ENCODE peak calls at places on chromosomes 11 and 22, in seven cellular contexts. F, I, N, Q, E, L and O are unnamed samples.

GRCh38 chr11:8328231-8328794 is 64.6 kb upstream of the LMO1 start:
- DNase-seq in N (no peak), F (no peak), L (no peak), Q (no peak), E (no peak), I (no peak), O (no peak)

GRCh38 chr22:25334091-25334490 is 114.7 kb downstream of the CRYBB2 start:
- DNase-seq in N (no peak), L (peak), E (peak), I (peak), Q (peak), F (peak), O (peak)

GRCh38 chr11:134574947-134575346 is 162.9 kb upstream of the B3GAT1 start:
- DNase-seq in Q (no peak), L (no peak), I (no peak), F (no peak), E (no peak), N (no peak), O (no peak)

GRCh38 chr11:86638673-86639072 is 33.7 kb downstream of the ME3 start:
- DNase-seq in N (no peak), L (no peak), E (no peak), I (no peak), Q (no peak), F (no peak), O (no peak)

GRCh38 chr22:31969789-31970489 is 25.6 kb downstream of the YWHAH start:
- DNase-seq in N (no peak), Q (peak), F (peak), L (peak), I (peak), E (peak), O (peak)

GRCh38 chr11:67367836-67368227 is 5.6 kb downstream of the CLCF1 start:
- DNase-seq in L (no peak), I (no peak), F (no peak), Q (no peak), E (no peak), N (no peak), O (no peak)

GRCh38 chr11:124834526-124835190 is 30.6 kb upstream of the ROBO3 start:
- DNase-seq in N (no peak), F (no peak), E (no peak), Q (no peak), I (no peak), L (no peak), O (no peak)

GRCh38 chr11:68081691-68082090 is 39.5 kb downstream of the CHKA start:
- DNase-seq in F (no peak), Q (no peak), E (no peak), N (no peak), I (no peak), L (no peak), O (no peak)

GRCh38 chr11:96122601-96123044 is 198.7 kb upstream of the MTMR2 start:
- DNase-seq in N (no peak), F (no peak), E (no peak), I (no peak), Q (no peak), L (no peak), O (no peak)

GRCh38 chr11:77267910-77268309 is 33.6 kb downstream of the GDPD4 start:
- DNase-seq in N (no peak), L (no peak), I (no peak), F (no peak), Q (no peak), E (no peak), O (no peak)

GRCh38 chr11:47917643-47918369 is 62.6 kb upstream of the PTPRJ start:
- DNase-seq in L (peak), I (peak), N (peak), F (peak), E (no peak), Q (peak), O (peak)

GRCh38 chr22:31626427-31627150 is 35.4 kb downstream of the PISD start:
- DNase-seq in L (no peak), E (no peak), Q (peak), I (no peak), F (no peak), N (no peak), O (no peak)

DNA sequence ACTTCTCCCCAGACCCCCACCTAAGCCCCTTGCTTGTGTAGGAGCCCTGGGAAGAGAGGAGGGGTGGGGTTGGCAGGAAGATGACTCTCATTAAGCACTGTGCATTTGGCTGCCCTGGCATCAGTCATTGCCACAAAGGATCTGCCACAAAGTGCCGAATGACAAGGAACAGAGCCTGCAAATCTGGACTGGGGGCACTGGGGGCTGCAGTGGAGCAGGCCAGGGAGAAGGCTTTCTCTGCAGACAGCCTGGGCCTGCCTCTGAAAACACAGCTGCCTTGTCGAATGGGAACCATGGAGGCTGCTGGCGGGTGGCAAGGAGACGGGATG is 70.7 kb upstream of the TBCEL start:
- DNase-seq in I (no peak), N (no peak), E (no peak), F (no peak), Q (no peak), L (no peak), O (no peak)
- TF ChIP-seq CTCF in I (no peak), N (no peak), E (no peak), F (no peak), Q (no peak), L (no peak), O (no peak)

GRCh38 chr11:60168306-60168705 is 14.6 kb downstream of the MS4A6A start:
- DNase-seq in L (no peak), N (no peak), E (no peak), F (no peak), I (no peak), Q (no peak), O (no peak)

GRCh38 chr11:60165946-60166345 is 16.9 kb downstream of the MS4A6A start:
- DNase-seq in E (no peak), I (no peak), N (no peak), Q (no peak), F (no peak), L (no peak), O (no peak)

GRCh38 chr11:60170566-60170965 is 12.3 kb downstream of the MS4A6A start:
- DNase-seq in I (no peak), F (no peak), N (no peak), L (no peak), E (no peak), Q (no peak), O (no peak)

GRCh38 chr11:60172011-60172410 is 10.9 kb downstream of the MS4A6A start:
- DNase-seq in I (no peak), E (no peak), N (no peak), Q (no peak), L (no peak), F (no peak), O (no peak)

DNA sequence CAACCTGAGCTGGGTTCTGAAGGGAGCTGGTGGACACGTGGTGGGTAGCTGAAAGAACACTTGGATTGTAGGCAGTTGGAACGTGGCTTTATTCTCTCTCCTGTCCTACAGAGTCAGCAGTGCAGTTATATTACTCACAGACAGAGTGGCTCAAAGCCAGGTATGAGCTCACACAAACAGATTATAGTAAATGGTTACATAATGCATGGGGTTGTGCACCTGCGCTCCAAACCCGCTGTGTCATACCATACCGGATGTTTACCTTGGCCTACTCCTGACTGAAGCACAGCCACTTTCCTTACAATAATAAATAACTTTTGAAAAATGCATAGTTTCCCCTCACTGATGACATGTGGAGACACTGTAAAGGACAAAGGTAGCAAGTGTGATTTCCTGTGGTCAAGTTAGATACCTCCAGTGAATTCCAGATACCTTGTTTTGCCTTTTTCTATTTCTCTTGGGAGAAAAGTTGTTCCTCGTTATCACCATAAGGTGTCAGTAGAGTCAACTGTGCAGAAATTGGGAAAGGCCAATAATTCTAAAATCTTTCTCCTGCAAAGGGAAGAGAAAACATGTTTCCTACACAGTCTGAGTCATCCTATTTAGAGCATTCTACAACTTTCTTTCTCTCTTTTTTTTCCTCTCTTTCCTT is 13.5 kb downstream of the MS4A6A start:
- DNase-seq in L (peak), I (no peak), N (no peak), Q (peak), E (no peak), F (no peak), O (no peak)
- TF ChIP-seq CTCF in L (peak), I (peak), N (no peak), Q (peak), E (peak), F (peak), O (no peak)

GRCh38 chr11:11451501-11452005 is 98.5 kb upstream of the CSNK2A3 start:
- DNase-seq in L (no peak), I (no peak), F (no peak), E (no peak), Q (peak), N (no peak), O (no peak)
- TF ChIP-seq CTCF in L (no peak), I (no peak), F (no peak), E (no peak), Q (no peak), N (no peak), O (no peak)

GRCh38 chr11:82986491-82986890 is 85.0 kb downstream of the DDIAS start:
- DNase-seq in N (no peak), Q (no peak), L (no peak), I (no peak), E (no peak), F (no peak), O (no peak)
- TF ChIP-seq CTCF in N (no peak), Q (no peak), L (no peak), I (no peak), E (no peak), F (no peak), O (no peak)

GRCh38 chr11:106969660-106970059 is 48.6 kb downstream of the GUCY1A2 start:
- DNase-seq in L (no peak), Q (no peak), E (no peak), F (no peak), I (no peak), N (no peak), O (no peak)

GRCh38 chr11:106971864-106972263 is 46.4 kb downstream of the GUCY1A2 start:
- DNase-seq in N (no peak), E (no peak), L (no peak), Q (no peak), F (no peak), I (no peak), O (no peak)

GRCh38 chr11:106974831-106975230 is 43.4 kb downstream of the GUCY1A2 start:
- DNase-seq in Q (peak), I (no peak), N (no peak), E (no peak), L (no peak), F (no peak), O (no peak)
- TF ChIP-seq CTCF in Q (peak), I (no peak), N (no peak), E (no peak), L (no peak), F (no peak), O (no peak)

GRCh38 chr22:34414467-34415440 is 494.5 kb upstream of the LARGE1 start:
- DNase-seq in L (peak), F (peak), I (no peak), E (peak), N (no peak), Q (peak), O (no peak)
- TF ChIP-seq CTCF in L (peak), F (peak), I (peak), E (peak), N (peak), Q (no peak), O (no peak)

GRCh38 chr22:21865041-21865440 is 2.4 kb downstream of the MAPK1 start:
- DNase-seq in F (peak), L (peak), N (no peak), E (no peak), Q (peak), I (no peak), O (no peak)

GRCh38 chr22:21866821-21867527 is 471 bp downstream of the MAPK1 start:
- DNase-seq in E (peak), Q (no peak), I (peak), L (peak), N (no peak), F (peak), O (no peak)

GRCh38 chr22:21868651-21869050 is 1.2 kb upstream of the MAPK1 start:
- DNase-seq in I (no peak), N (no peak), Q (no peak), E (no peak), F (no peak), L (no peak), O (no peak)

GRCh38 chr22:21862386-21863242 is 4.8 kb downstream of the MAPK1 start:
- DNase-seq in Q (no peak), L (no peak), I (no peak), F (no peak), N (no peak), E (no peak), O (no peak)

DNA sequence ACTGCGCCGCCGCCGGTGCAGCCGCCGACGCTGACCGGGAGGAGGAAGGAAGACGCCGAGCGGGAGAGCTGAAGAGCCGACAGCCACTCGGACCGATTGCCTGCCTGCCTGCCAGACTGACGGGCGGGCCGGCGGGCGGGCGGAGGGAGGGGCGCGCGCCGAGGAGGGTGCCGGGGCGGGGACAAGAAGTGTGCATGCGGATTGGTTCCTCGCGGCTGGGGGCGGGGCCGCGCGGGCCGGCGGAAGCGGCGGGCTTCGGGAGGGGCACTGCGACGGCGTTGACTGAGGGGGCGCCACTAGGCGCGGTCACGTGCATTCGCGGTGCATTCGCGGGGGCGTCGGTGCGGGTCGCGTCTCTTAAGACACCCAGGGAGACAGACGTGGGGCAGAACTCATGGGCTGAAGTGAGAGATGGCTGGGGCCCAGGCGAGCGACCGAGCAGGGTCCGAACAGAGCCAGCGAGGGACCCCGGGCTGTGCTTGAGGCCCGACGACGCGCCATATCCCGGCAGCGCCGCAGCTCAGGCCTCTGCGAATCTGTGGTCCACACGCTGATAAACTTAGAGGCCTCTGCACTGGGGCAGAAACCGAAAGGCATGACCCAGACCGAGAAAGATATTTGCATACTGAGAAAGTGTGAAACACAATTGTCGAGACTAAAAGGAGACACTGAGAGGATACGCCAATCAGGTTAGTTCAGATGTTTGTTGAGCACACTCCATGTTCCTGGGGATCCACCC is at the start of gene MAPK1:
- DNase-seq in E (peak), L (peak), F (peak), Q (peak), N (peak), I (peak), O (peak)
- TF ChIP-seq CTCF in E (peak), L (peak), F (peak), Q (no peak), N (peak), I (peak), O (no peak)